ENCODE peak calls at places on chromosomes 11 and 22, in six cellular contexts. W, F, T, B, E and J are unnamed samples.

GRCh38 chr11:2314525-2315394 is 12.9 kb downstream of the TSPAN32 start:
- DNase-seq in T (no peak), W (peak; percentile 94), B (no peak), E (peak; percentile 79), F (no peak), J (no peak)

GRCh38 chr11:8593935-8594909 is at the start of gene STK33:
- DNase-seq in B (peak; percentile 56), E (peak; percentile 53), T (no peak), F (no peak), W (no peak), J (peak; percentile 41)

GRCh38 chr22:36211237-36211881 is 9.8 kb upstream of the APOL4 start:
- DNase-seq in F (no peak), B (no peak), E (peak; percentile 73), W (no peak), T (no peak), J (no peak)

GRCh38 chr11:77821349-77821851 is 456 bp downstream of the AAMDC start:
- DNase-seq in W (no peak), F (no peak), T (no peak), B (peak; percentile 19), E (peak; percentile 46), J (no peak)

GRCh38 chr11:19060629-19061028 is at the start of gene MRGPRX2:
- DNase-seq in E (no peak), W (no peak), T (no peak), B (no peak), F (no peak), J (no peak)

GRCh38 chr11:8250981-8251620 is 12.6 kb downstream of the LMO1 start:
- DNase-seq in E (no peak), F (no peak), T (no peak), W (no peak), B (no peak), J (no peak)

GRCh38 chr22:41902016-41902415 is 12.9 kb downstream of the SHISA8 start:
- DNase-seq in T (no peak), F (no peak), W (no peak), B (no peak), E (no peak), J (no peak)

GRCh38 chr22:39306456-39307361 is 12.7 kb downstream of the RPL3 start:
- DNase-seq in W (no peak), E (no peak), B (peak; percentile 56), F (no peak), T (no peak), J (peak; percentile 38)

GRCh38 chr11:962743-963142 is 37.1 kb downstream of the AP2A2 start:
- DNase-seq in E (no peak), T (no peak), F (no peak), W (no peak), B (no peak), J (no peak)

GRCh38 chr22:37334859-37335818 is 52.8 kb downstream of the CYTH4 start:
- DNase-seq in E (no peak), W (no peak), T (no peak), B (no peak), F (no peak), J (no peak)

GRCh38 chr22:44444341-44445306 is 53.4 kb downstream of the RTL6 start:
- DNase-seq in T (no peak), B (no peak), E (no peak), F (no peak), W (no peak), J (no peak)

GRCh38 chr11:132131962-132132361 is 761.5 kb downstream of the NTM start:
- DNase-seq in W (no peak), E (no peak), T (no peak), F (no peak), B (no peak), J (no peak)

GRCh38 chr22:46970411-46971123 is 208.1 kb downstream of the TBC1D22A start:
- DNase-seq in T (no peak), F (no peak), E (no peak), B (no peak), W (peak; percentile 67), J (no peak)

GRCh38 chr11:70467196-70468085 is 69.1 kb downstream of the CTTN start:
- DNase-seq in T (no peak), B (peak; percentile 30), W (no peak), E (no peak), F (no peak), J (peak; percentile 31)

GRCh38 chr22:20204821-20205220 is 54.0 kb upstream of the CCDC188 start:
- DNase-seq in E (no peak), T (no peak), F (no peak), W (no peak), B (no peak), J (no peak)

GRCh38 chr11:94183886-94184264 is 55.2 kb downstream of the PANX1 start:
- DNase-seq in E (peak; percentile 54), F (no peak), W (no peak), T (no peak), B (peak; percentile 27), J (no peak)

GRCh38 chr11:68665471-68665870 is 18.9 kb upstream of the GAL start:
- DNase-seq in F (no peak), E (no peak), T (no peak), B (no peak), W (no peak), J (no peak)

GRCh38 chr11:46640034-46640788 is 22.9 kb downstream of the ATG13 start:
- DNase-seq in F (no peak), T (no peak), E (no peak), W (no peak), B (no peak), J (no peak)

GRCh38 chr11:124882339-124883071 is 15.2 kb downstream of the ROBO4 start:
- DNase-seq in E (peak; percentile 51), B (no peak), W (no peak), F (no peak), T (no peak), J (no peak)

GRCh38 chr11:128936546-128937275 is 6.0 kb downstream of the TP53AIP1 start:
- DNase-seq in F (no peak), T (no peak), W (no peak), B (no peak), E (peak; percentile 63), J (no peak)